ENCODE peak calls at places on chromosomes 1 and 21, in four cellular contexts. T, Y, Q and J are unnamed samples.

GRCh38 chr1:226135709-226136108 is 50.8 kb downstream of the ACBD3 start:
- DNase-seq in T (no peak), Y (no peak), Q (no peak), J (no peak)

GRCh38 chr1:50332941-50333594 is 90.2 kb downstream of the DMRTA2 start:
- DNase-seq in T (peak), Q (peak), Y (peak), J (no peak)

GRCh38 chr1:221174598-221174997 is 295.4 kb downstream of the HLX start:
- DNase-seq in Q (no peak), Y (no peak), T (peak), J (no peak)

GRCh38 chr1:38512789-38513188 is 346.8 kb downstream of the RRAGC start:
- DNase-seq in T (no peak), Y (no peak), Q (no peak), J (no peak)

GRCh38 chr1:198359024-198359653 is 181.3 kb downstream of the ATP6V1G3 start:
- DNase-seq in Y (peak), Q (peak), T (no peak), J (no peak)

GRCh38 chr1:33346921-33347649 is 26.2 kb upstream of the A3GALT2 start:
- DNase-seq in T (no peak), Y (peak), Q (peak), J (no peak)

GRCh38 chr21:19981938-19982337 is 1016.3 kb upstream of the NCAM2 start:
- DNase-seq in Y (no peak), T (no peak), Q (no peak), J (no peak)

GRCh38 chr21:44695641-44696040 is 1.3 kb upstream of the KRTAP10-12 start:
- DNase-seq in T (no peak), Q (no peak), Y (no peak), J (no peak)

GRCh38 chr1:22756053-22756730 is 45.6 kb downstream of the EPHB2 start:
- DNase-seq in Q (no peak), T (no peak), Y (no peak), J (no peak)

GRCh38 chr1:200302893-200303250 is 107.0 kb downstream of the ZNF281 start:
- DNase-seq in T (no peak), Q (peak), Y (peak), J (no peak)

GRCh38 chr1:155125946-155126493 is 1.7 kb upstream of the EFNA1 start:
- DNase-seq in Q (peak), T (no peak), Y (no peak), J (no peak)

GRCh38 chr1:36553591-36554417 is 71.1 kb upstream of the CSF3R start:
- DNase-seq in Y (peak), Q (peak), T (peak), J (no peak)

GRCh38 chr1:226671268-226671667 is 67.8 kb downstream of the ITPKB start:
- DNase-seq in T (no peak), Q (no peak), Y (no peak), J (no peak)

GRCh38 chr1:63813829-63814277 is 40.0 kb downstream of the ROR1 start:
- DNase-seq in Y (peak), Q (peak), T (no peak), J (no peak)

GRCh38 chr1:175514309-175515001 is 228.9 kb downstream of the TNR start:
- DNase-seq in Q (peak), T (no peak), Y (peak), J (no peak)